ENCODE peak calls at places on chromosomes 7 and 10, in six cellular contexts. A is endothelial cell, U is foreskin fibroblast, Q is astrocyte, L is LNCaP clone FGC, P is left lung. O is an unnamed sample.

GRCh38 chr7:11749629-11750028 is 82.4 kb downstream of the THSD7A start:
- DNase-seq in A (no peak), U (no peak), Q (peak), L (no peak), P (no peak), O (no peak)

GRCh38 chr7:97871659-97872024 is 566 bp downstream of the ASNS start:
- DNase-seq in A (no peak), U (no peak), Q (no peak), L (no peak), P (no peak), O (no peak)

GRCh38 chr7:8014399-8014798 is 45.8 kb downstream of the GLCCI1 start:
- DNase-seq in A (no peak), U (no peak), Q (no peak), L (peak), P (no peak), O (no peak)

GRCh38 chr10:97089209-97089865 is 96.4 kb downstream of the SLIT1 start:
- DNase-seq in A (no peak), U (no peak), Q (no peak), L (no peak), P (no peak), O (no peak)

GRCh38 chr7:127900735-127901685 is 130.2 kb downstream of the LRRC4 start:
- DNase-seq in A (peak), U (no peak), Q (no peak), L (no peak), P (no peak), O (no peak)

GRCh38 chr10:62175256-62175655 is 93.4 kb downstream of the RTKN2 start:
- DNase-seq in A (no peak), U (no peak), Q (no peak), L (no peak), P (no peak), O (no peak)

GRCh38 chr10:76397210-76397881 is 965.9 kb downstream of the LRMDA start:
- DNase-seq in A (no peak), U (peak), Q (peak), L (no peak), P (no peak), O (no peak)

GRCh38 chr10:22318772-22319171 is 2.1 kb upstream of the BMI1 start:
- DNase-seq in A (no peak), U (no peak), Q (no peak), L (no peak), P (no peak), O (no peak)

GRCh38 chr7:9204571-9204970 is 771.2 kb downstream of the NXPH1 start:
- DNase-seq in A (no peak), U (no peak), Q (peak), L (no peak), P (no peak), O (no peak)

GRCh38 chr10:96170212-96170611 is 40.1 kb downstream of the ZNF518A start:
- DNase-seq in A (no peak), U (no peak), Q (no peak), L (no peak), P (no peak), O (no peak)

GRCh38 chr7:96199421-96199820 is 122.5 kb downstream of the SLC25A13 start:
- DNase-seq in A (no peak), U (peak), Q (peak), L (no peak), P (no peak), O (no peak)

GRCh38 chr7:98683514-98683913 is 66.4 kb downstream of the NPTX2 start:
- DNase-seq in A (no peak), U (no peak), Q (no peak), L (no peak), P (no peak), O (no peak)

GRCh38 chr10:121681982-121682687 is 83.9 kb upstream of the FGFR2 start:
- DNase-seq in A (no peak), U (no peak), Q (no peak), L (no peak), P (no peak), O (no peak)

GRCh38 chr10:118835682-118836326 is 81.0 kb upstream of the CACUL1 start:
- DNase-seq in A (no peak), U (no peak), Q (peak), L (peak), P (no peak), O (no peak)

GRCh38 chr10:82150123-82150900 is 275.3 kb downstream of the NRG3 start:
- DNase-seq in A (peak), U (peak), Q (no peak), L (peak), P (peak), O (no peak)

GRCh38 chr10:98258683-98259454 is 9.1 kb downstream of the LOXL4 start:
- DNase-seq in A (no peak), U (peak), Q (no peak), L (no peak), P (no peak), O (no peak)

GRCh38 chr7:155685070-155685790 is 40.8 kb downstream of the RBM33 start:
- DNase-seq in A (no peak), U (no peak), Q (peak), L (no peak), P (no peak), O (no peak)

GRCh38 chr10:28445511-28445910 is 87.4 kb upstream of the WAC start:
- DNase-seq in A (no peak), U (no peak), Q (no peak), L (no peak), P (no peak), O (no peak)

GRCh38 chr10:89278034-89278535 is 23.8 kb upstream of the IFIT2 start:
- DNase-seq in A (no peak), U (peak), Q (peak), L (no peak), P (no peak), O (peak)

GRCh38 chr10:5684971-5685763 is 529 bp downstream of the TASOR2 start:
- DNase-seq in A (peak), U (peak), Q (peak), L (peak), P (peak), O (no peak)

GRCh38 chr7:2461268-2462026 is 14.8 kb downstream of the GRIFIN start:
- DNase-seq in A (no peak), U (no peak), Q (no peak), L (no peak), P (no peak), O (no peak)

GRCh38 chr10:84178387-84178697 is 4.7 kb downstream of the GPR15LG start:
- DNase-seq in A (no peak), U (no peak), Q (no peak), L (no peak), P (no peak), O (no peak)

GRCh38 chr7:46970131-46970430 is 611.8 kb downstream of the TNS3 start:
- DNase-seq in A (no peak), U (no peak), Q (no peak), L (no peak), P (no peak), O (no peak)

GRCh38 chr10:126278846-126279245 is 109.4 kb downstream of the ADAM12 start:
- DNase-seq in A (no peak), U (no peak), Q (peak), L (no peak), P (no peak), O (no peak)

GRCh38 chr7:42961182-42961581 is 29.0 kb downstream of the MRPL32 start:
- DNase-seq in A (no peak), U (no peak), Q (no peak), L (no peak), P (no peak), O (no peak)

GRCh38 chr7:179209-179681 is 13.1 kb upstream of the FAM20C start:
- DNase-seq in A (no peak), U (no peak), Q (no peak), L (no peak), P (no peak), O (no peak)

GRCh38 chr10:43827853-43828252 is 179.2 kb upstream of the ZNF32 start:
- DNase-seq in A (no peak), U (no peak), Q (no peak), L (no peak), P (no peak), O (no peak)

GRCh38 chr7:80231719-80232118 is 97.1 kb downstream of the GNAI1 start:
- DNase-seq in A (no peak), U (peak), Q (peak), L (no peak), P (no peak), O (peak)

GRCh38 chr7:29243777-29244655 is 49.4 kb downstream of the CHN2 start:
- DNase-seq in A (no peak), U (no peak), Q (no peak), L (no peak), P (no peak), O (no peak)

GRCh38 chr10:77428776-77429395 is 208.7 kb downstream of the KCNMA1 start:
- DNase-seq in A (peak), U (peak), Q (peak), L (no peak), P (no peak), O (peak)

GRCh38 chr10:58625070-58625469 is 112.4 kb downstream of the BICC1 start:
- DNase-seq in A (no peak), U (peak), Q (peak), L (no peak), P (no peak), O (no peak)

GRCh38 chr10:99859585-99859984 is 77.1 kb downstream of the ABCC2 start:
- DNase-seq in A (peak), U (peak), Q (no peak), L (no peak), P (no peak), O (no peak)

GRCh38 chr10:74947781-74948401 is 121.5 kb downstream of the KAT6B start:
- DNase-seq in A (no peak), U (peak), Q (no peak), L (peak), P (no peak), O (no peak)

GRCh38 chr10:108560488-108560887 is 1362.8 kb downstream of the XPNPEP1 start:
- DNase-seq in A (no peak), U (no peak), Q (no peak), L (no peak), P (no peak), O (no peak)
- TF ChIP-seq CTCF in A (no peak), U (no peak), Q (no peak), L (no peak), P (no peak), O (no peak)

GRCh38 chr7:141433698-141434097 is 117.5 kb upstream of the AGK start:
- DNase-seq in A (no peak), U (no peak), Q (no peak), L (no peak), P (no peak), O (no peak)
- TF ChIP-seq CTCF in A (no peak), U (no peak), Q (no peak), L (no peak), P (no peak), O (no peak)

GRCh38 chr10:12063483-12063818 is 5.3 kb upstream of the DHTKD1 start:
- DNase-seq in A (no peak), U (no peak), Q (no peak), L (no peak), P (no peak), O (no peak)

GRCh38 chr10:12067336-12067735 is 1.4 kb upstream of the DHTKD1 start:
- DNase-seq in A (no peak), U (peak), Q (peak), L (no peak), P (no peak), O (peak)

GRCh38 chr10:12062754-12063482 is 5.8 kb upstream of the DHTKD1 start:
- DNase-seq in A (no peak), U (no peak), Q (no peak), L (no peak), P (no peak), O (no peak)

GRCh38 chr10:12073526-12073925 is 4.8 kb downstream of the DHTKD1 start:
- DNase-seq in A (no peak), U (peak), Q (no peak), L (no peak), P (no peak), O (no peak)

DNA sequence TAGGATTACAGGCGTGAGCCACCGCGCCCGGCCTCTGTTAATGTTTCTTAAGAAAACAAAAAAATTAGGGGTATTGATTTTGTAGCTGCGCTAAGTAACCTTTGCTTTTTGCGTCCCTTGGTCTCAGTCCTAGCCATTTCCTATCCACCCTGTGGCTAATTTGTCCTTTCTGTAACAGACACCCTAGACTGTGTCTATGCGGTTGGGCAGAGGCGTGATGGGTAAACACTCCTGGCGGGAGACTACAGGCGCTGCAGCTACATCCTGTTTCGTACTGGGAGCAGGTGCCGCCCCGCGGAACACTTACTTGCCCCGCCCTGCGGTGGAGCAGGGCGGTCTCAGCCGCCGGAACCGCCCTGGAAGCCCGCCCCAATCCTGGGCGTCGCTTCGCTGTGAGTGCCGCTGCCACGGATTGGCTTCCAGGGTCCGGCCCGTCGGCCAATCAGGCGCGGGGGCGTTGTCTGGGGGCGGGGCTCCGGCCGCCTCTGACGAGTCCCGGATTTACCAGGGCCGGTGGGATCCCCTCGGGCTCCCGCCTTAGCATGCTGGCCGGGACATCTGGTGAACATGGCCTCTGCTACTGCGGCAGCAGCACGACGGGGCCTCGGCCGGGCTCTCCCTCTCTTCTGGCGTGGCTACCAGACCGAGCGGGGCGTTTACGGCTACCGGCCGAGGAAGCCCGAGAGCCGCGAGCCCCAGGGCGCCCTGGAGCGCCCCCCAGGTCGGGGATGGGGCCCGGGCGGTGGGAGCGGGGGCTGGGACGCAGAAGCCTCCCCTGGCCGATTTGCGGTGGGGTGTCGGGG is at the start of gene DHTKD1:
- DNase-seq in A (peak), U (peak), Q (peak), L (peak), P (peak), O (peak)
- TF ChIP-seq CTCF in A (no peak), U (peak), Q (no peak), L (no peak), P (peak), O (peak)

GRCh38 chr10:71647526-71648354 is 71.8 kb downstream of the C10orf105 start:
- DNase-seq in A (peak), U (peak), Q (no peak), L (no peak), P (no peak), O (no peak)
- TF ChIP-seq CTCF in A (peak), U (peak), Q (peak), L (peak), P (peak), O (peak)

DNA sequence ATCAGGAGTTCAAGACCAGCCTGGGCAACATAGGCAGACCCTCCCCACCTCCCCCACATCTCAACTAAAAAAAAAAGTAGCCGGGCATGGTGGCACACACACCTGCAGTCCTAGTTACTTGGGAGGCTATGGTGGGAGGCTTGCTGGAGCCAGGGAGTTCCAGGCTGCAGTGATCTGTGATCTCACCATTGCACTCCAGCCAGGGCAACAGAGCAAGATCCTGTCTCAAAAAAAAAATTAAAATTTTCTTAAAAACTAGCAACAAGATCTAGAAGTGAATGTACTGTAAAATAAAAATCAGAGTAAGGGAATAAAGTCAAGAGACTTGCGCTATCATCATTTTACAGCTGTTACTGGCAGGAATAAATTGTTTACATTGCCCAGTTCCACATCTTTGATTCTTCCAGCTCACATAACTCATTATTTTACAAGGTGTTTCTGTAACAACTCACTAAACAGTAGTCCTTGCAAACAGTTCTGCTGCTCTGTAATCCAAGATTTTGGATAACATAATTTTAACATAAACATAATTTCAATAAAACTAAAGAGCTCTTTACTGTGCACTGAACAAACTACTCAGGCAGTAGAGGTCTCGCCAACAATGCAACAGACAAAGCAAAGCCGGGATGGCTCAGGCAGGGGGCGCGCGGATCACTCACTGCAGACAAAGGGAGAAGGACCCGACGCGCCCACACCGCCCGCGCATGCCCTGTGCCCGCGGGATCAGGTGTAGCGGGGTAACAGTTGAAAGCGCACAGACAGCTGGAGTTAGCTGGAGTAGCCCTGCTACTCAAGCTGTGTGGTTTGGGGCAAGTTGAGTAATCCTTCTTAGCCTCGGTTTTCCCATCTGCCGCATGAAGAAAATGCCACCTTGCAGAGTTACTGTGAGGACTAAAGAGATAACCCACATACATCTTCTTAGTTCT is 73.3 kb upstream of the NFE2L3 start:
- DNase-seq in A (peak), U (peak), Q (peak), L (peak), P (peak), O (no peak)
- TF ChIP-seq CTCF in A (no peak), U (no peak), Q (peak), L (peak), P (peak), O (peak)

GRCh38 chr7:41045556-41046123 is 657.2 kb downstream of the INHBA start:
- DNase-seq in A (no peak), U (no peak), Q (no peak), L (peak), P (peak), O (no peak)
- TF ChIP-seq CTCF in A (no peak), U (no peak), Q (no peak), L (peak), P (no peak), O (no peak)

DNA sequence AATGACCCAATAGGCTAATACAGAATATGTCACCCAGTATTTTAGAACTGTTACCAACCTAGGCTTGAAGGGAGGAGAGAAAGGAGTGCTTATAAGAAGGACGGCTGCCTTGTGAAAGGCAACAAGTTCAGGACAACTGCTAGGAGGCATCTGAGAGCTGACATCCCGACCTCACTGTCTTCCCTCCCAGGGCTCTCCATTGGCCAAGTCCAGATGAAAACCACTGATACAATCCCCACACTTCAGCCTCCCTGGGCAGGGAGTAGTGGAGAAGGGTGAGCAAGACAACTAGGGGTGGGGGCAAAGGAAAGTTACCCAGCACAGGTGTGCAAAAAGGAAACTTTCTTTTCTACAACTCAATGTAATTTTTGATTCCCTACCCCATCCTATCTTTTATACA is 29.5 kb upstream of the TMEM273 start:
- DNase-seq in A (no peak), U (no peak), Q (no peak), L (no peak), P (no peak), O (no peak)
- TF ChIP-seq CTCF in A (no peak), U (no peak), Q (no peak), L (no peak), P (no peak), O (no peak)

GRCh38 chr7:36045830-36046341 is 107.2 kb upstream of the EEPD1 start:
- DNase-seq in A (no peak), U (no peak), Q (no peak), L (no peak), P (no peak), O (no peak)

GRCh38 chr7:36048902-36049240 is 104.2 kb upstream of the EEPD1 start:
- DNase-seq in A (no peak), U (peak), Q (peak), L (no peak), P (no peak), O (no peak)

GRCh38 chr7:36048141-36048901 is 104.7 kb upstream of the EEPD1 start:
- DNase-seq in A (no peak), U (peak), Q (peak), L (no peak), P (no peak), O (peak)

GRCh38 chr7:36045275-36045674 is 107.8 kb upstream of the EEPD1 start:
- DNase-seq in A (no peak), U (no peak), Q (no peak), L (no peak), P (no peak), O (no peak)

GRCh38 chr7:36047254-36047653 is 105.8 kb upstream of the EEPD1 start:
- DNase-seq in A (no peak), U (no peak), Q (no peak), L (no peak), P (no peak), O (no peak)
- TF ChIP-seq CTCF in A (no peak), U (peak), Q (no peak), L (peak), P (no peak), O (peak)

DNA sequence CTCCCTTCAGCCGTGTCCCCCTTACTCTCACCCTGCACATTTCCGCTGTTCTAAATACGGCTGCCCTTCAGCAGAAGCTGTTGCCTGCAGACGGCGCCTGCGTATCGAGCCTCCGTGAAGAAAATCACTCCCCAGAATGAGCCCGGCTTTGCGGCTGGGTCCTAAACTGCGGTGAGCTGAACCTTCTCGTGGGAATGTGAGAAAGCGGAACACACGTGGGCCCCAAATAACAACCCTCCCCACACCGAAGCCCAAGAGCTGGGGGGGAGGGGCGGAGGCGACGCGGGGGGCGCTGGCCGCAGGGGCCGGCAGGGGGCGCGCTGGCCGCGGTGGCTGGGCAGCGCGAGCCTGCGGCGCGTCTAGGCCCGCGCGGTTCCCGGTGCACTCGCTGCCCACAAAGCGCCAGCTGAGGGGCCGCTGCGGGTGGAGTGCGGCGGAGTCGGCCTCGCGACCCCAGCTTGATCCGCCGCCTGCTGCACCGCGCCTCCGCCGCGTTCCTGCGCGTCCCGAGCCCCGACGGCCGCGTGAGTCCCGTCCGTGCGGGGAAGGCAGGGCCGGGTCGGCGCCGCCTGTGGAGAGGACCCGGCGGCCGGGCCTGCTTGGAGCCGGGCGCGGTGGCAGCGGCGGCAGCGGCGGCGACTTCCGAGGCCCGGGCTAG is at the start of gene ZNF398:
- DNase-seq in A (peak), U (peak), Q (peak), L (no peak), P (peak), O (no peak)
- TF ChIP-seq CTCF in A (peak), U (peak), Q (no peak), L (peak), P (peak), O (peak)